ENCODE peak calls at places on chromosomes 4 and X, in five cellular contexts. One of them, this sample, is unnamed.

GRCh38 chrX:70470850-70471289 is 26.2 kb downstream of the DLG3 start:
- DNase-seq in gastrocnemius medialis: no peak
- DNase-seq in tibial nerve: no peak
- DNase-seq in MG63: no peak
- DNase-seq in GM23338: no peak
- DNase-seq in this sample: no peak

GRCh38 chrX:2710496-2710895 is 19.4 kb downstream of the CD99 start:
- DNase-seq in gastrocnemius medialis: no peak
- DNase-seq in tibial nerve: no peak
- DNase-seq in MG63: no peak
- DNase-seq in GM23338: peak
- DNase-seq in this sample: peak

GRCh38 chrX:32847921-32848320 is 363.4 kb downstream of the DMD start:
- DNase-seq in gastrocnemius medialis: no peak
- DNase-seq in tibial nerve: no peak
- DNase-seq in MG63: no peak
- DNase-seq in GM23338: no peak
- DNase-seq in this sample: peak

GRCh38 chr4:170027181-170027829 is 1.1 kb upstream of the MFAP3L start:
- DNase-seq in gastrocnemius medialis: peak
- DNase-seq in tibial nerve: peak
- DNase-seq in MG63: peak
- DNase-seq in GM23338: peak
- DNase-seq in this sample: peak

GRCh38 chr4:823761-824460 is 2.0 kb downstream of the CPLX1 start:
- DNase-seq in gastrocnemius medialis: no peak
- DNase-seq in tibial nerve: no peak
- DNase-seq in MG63: no peak
- DNase-seq in GM23338: peak
- DNase-seq in this sample: no peak

GRCh38 chr4:159549092-159549491 is 446.2 kb downstream of the RAPGEF2 start:
- DNase-seq in gastrocnemius medialis: no peak
- DNase-seq in tibial nerve: no peak
- DNase-seq in MG63: no peak
- DNase-seq in GM23338: no peak
- DNase-seq in this sample: peak

GRCh38 chr4:184163813-184164212 is 53.9 kb downstream of the ENPP6 start:
- DNase-seq in gastrocnemius medialis: no peak
- DNase-seq in tibial nerve: peak
- DNase-seq in MG63: no peak
- DNase-seq in GM23338: peak
- DNase-seq in this sample: peak

GRCh38 chr4:152436384-152436783 is 99.5 kb downstream of the FBXW7 start:
- DNase-seq in gastrocnemius medialis: no peak
- DNase-seq in tibial nerve: no peak
- DNase-seq in MG63: no peak
- DNase-seq in GM23338: peak
- DNase-seq in this sample: no peak

GRCh38 chr4:70992354-70992753 is 1.1 kb upstream of the DCK start:
- DNase-seq in gastrocnemius medialis: no peak
- DNase-seq in tibial nerve: no peak
- DNase-seq in MG63: no peak
- DNase-seq in GM23338: peak
- DNase-seq in this sample: peak

GRCh38 chr4:156970501-156971167 is 965 bp downstream of the PDGFC start:
- DNase-seq in gastrocnemius medialis: peak
- DNase-seq in tibial nerve: peak
- DNase-seq in MG63: peak
- DNase-seq in GM23338: peak
- DNase-seq in this sample: no peak

GRCh38 chrX:42399632-42400024 is 378.3 kb downstream of the PPP1R2C start:
- DNase-seq in gastrocnemius medialis: no peak
- DNase-seq in tibial nerve: no peak
- DNase-seq in MG63: no peak
- DNase-seq in GM23338: no peak
- DNase-seq in this sample: no peak

GRCh38 chr4:26344901-26345300 is 24.1 kb downstream of the RBPJ start:
- DNase-seq in gastrocnemius medialis: no peak
- DNase-seq in tibial nerve: no peak
- DNase-seq in MG63: no peak
- DNase-seq in GM23338: no peak
- DNase-seq in this sample: no peak

GRCh38 chrX:129013574-129013973 is 509.7 kb downstream of the SMARCA1 start:
- DNase-seq in gastrocnemius medialis: no peak
- DNase-seq in tibial nerve: no peak
- DNase-seq in MG63: no peak
- DNase-seq in GM23338: peak
- DNase-seq in this sample: no peak

GRCh38 chr4:155419266-155419665 is 42.5 kb upstream of the MAP9 start:
- DNase-seq in gastrocnemius medialis: no peak
- DNase-seq in tibial nerve: no peak
- DNase-seq in MG63: no peak
- DNase-seq in GM23338: no peak
- DNase-seq in this sample: peak

GRCh38 chrX:71439898-71440297 is 73.7 kb downstream of the TAF1 start:
- DNase-seq in gastrocnemius medialis: no peak
- DNase-seq in tibial nerve: no peak
- DNase-seq in MG63: no peak
- DNase-seq in GM23338: no peak
- DNase-seq in this sample: no peak

GRCh38 chrX:47634871-47635575 is 5.3 kb upstream of the CFP start:
- DNase-seq in gastrocnemius medialis: no peak
- DNase-seq in tibial nerve: no peak
- DNase-seq in MG63: no peak
- DNase-seq in GM23338: no peak
- DNase-seq in this sample: no peak

GRCh38 chrX:19034025-19034424 is 50.1 kb upstream of the PHKA2 start:
- DNase-seq in gastrocnemius medialis: no peak
- DNase-seq in tibial nerve: no peak
- DNase-seq in MG63: no peak
- DNase-seq in GM23338: no peak
- DNase-seq in this sample: no peak

GRCh38 chr4:124133753-124134152 is 578.8 kb downstream of the ANKRD50 start:
- DNase-seq in gastrocnemius medialis: no peak
- DNase-seq in tibial nerve: no peak
- DNase-seq in MG63: no peak
- DNase-seq in GM23338: no peak
- DNase-seq in this sample: no peak

GRCh38 chr4:10345381-10345784 is 111.8 kb downstream of the ZNF518B start:
- DNase-seq in gastrocnemius medialis: no peak
- DNase-seq in tibial nerve: no peak
- DNase-seq in MG63: no peak
- DNase-seq in GM23338: no peak
- DNase-seq in this sample: no peak

GRCh38 chrX:16120431-16120830 is 2.9 kb upstream of the GRPR start:
- DNase-seq in gastrocnemius medialis: no peak
- DNase-seq in tibial nerve: no peak
- DNase-seq in MG63: no peak
- DNase-seq in GM23338: no peak
- DNase-seq in this sample: no peak

GRCh38 chr4:5385741-5386251 is 322.6 kb downstream of the EVC2 start:
- DNase-seq in gastrocnemius medialis: no peak
- DNase-seq in tibial nerve: no peak
- DNase-seq in MG63: no peak
- DNase-seq in GM23338: no peak
- DNase-seq in this sample: no peak

GRCh38 chr4:147765121-147765521 is 33.2 kb downstream of the ARHGAP10 start:
- DNase-seq in gastrocnemius medialis: no peak
- DNase-seq in tibial nerve: no peak
- DNase-seq in MG63: no peak
- DNase-seq in GM23338: no peak
- DNase-seq in this sample: peak

GRCh38 chr4:15232725-15233597 is 194.9 kb upstream of the C1QTNF7 start:
- DNase-seq in gastrocnemius medialis: no peak
- DNase-seq in tibial nerve: no peak
- DNase-seq in MG63: peak
- DNase-seq in GM23338: no peak
- DNase-seq in this sample: peak

This sample was measured in foreskin keratinocyte.